ENCODE peak calls at places on chromosome 20, in four cellular contexts. L, K, D and Q are unnamed samples.
A peak's percentile ranks its signal among the peaks of the same experiment; 100 is the strongest.

GRCh38 chr20:32271620-32272019 is 5.8 kb upstream of the KIF3B start:
- DNase-seq in D (no peak), K (no peak), L (no peak), Q (no peak)

GRCh38 chr20:64092258-64093012 is 8.2 kb upstream of the LKAAEAR1 start:
- DNase-seq in K (no peak), D (no peak), L (no peak), Q (no peak)

GRCh38 chr20:22795897-22796296 is 211.5 kb upstream of the FOXA2 start:
- DNase-seq in D (peak; percentile 98), L (peak; percentile 98), K (no peak), Q (no peak)

GRCh38 chr20:24762791-24763350 is 186.2 kb upstream of the CST7 start:
- DNase-seq in K (no peak), L (no peak), D (no peak), Q (no peak)

GRCh38 chr20:6057704-6058103 is 3.8 kb upstream of the LRRN4 start:
- DNase-seq in D (no peak), L (no peak), K (no peak), Q (no peak)

GRCh38 chr20:21433329-21433890 is 36.1 kb upstream of the NKX2-4 start:
- DNase-seq in L (no peak), D (peak; percentile 14), K (no peak), Q (no peak)

GRCh38 chr20:63625771-63626423 is 1.0 kb downstream of the GMEB2 start:
- DNase-seq in D (peak; percentile 32), L (peak; percentile 15), K (peak; percentile 67), Q (peak; percentile 42)

GRCh38 chr20:35015863-35016193 is 60.2 kb downstream of the MYH7B start:
- DNase-seq in D (no peak), K (no peak), L (no peak), Q (no peak)

GRCh38 chr20:37882961-37883712 is 19.8 kb upstream of the VSTM2L start:
- DNase-seq in D (no peak), K (no peak), L (no peak), Q (no peak)

GRCh38 chr20:39676857-39677351 is 714.8 kb downstream of the DHX35 start:
- DNase-seq in D (peak; percentile 11), L (no peak), K (no peak), Q (no peak)

GRCh38 chr20:25191689-25192088 is 3.8 kb upstream of the ENTPD6 start:
- DNase-seq in K (peak; percentile 68), L (no peak), D (peak; percentile 27), Q (no peak)

GRCh38 chr20:59403962-59404314 is 103.5 kb downstream of the EDN3 start:
- DNase-seq in K (peak; percentile 37), D (no peak), L (no peak), Q (no peak)

GRCh38 chr20:38460040-38460623 is 12.5 kb upstream of the RALGAPB start:
- DNase-seq in K (peak; percentile 57), D (peak; percentile 92), L (peak; percentile 71), Q (peak; percentile 49)

GRCh38 chr20:64047968-64048401 is 1.5 kb downstream of the SOX18 start:
- DNase-seq in D (no peak), L (no peak), K (no peak), Q (peak; percentile 31)

GRCh38 chr20:50792708-50793574 is 1.9 kb upstream of the BCAS4 start:
- DNase-seq in L (peak; percentile 48), D (no peak), K (no peak), Q (no peak)

GRCh38 chr20:63351380-63351700 is 9.8 kb downstream of the CHRNA4 start:
- DNase-seq in D (no peak), L (no peak), K (no peak), Q (no peak)

GRCh38 chr20:8670900-8671229 is 398.0 kb upstream of the PLCB4 start:
- DNase-seq in D (peak; percentile 28), K (peak; percentile 49), L (no peak), Q (peak; percentile 42)

GRCh38 chr20:18360601-18361000 is 72.3 kb downstream of the ZNF133 start:
- DNase-seq in K (no peak), L (no peak), D (no peak), Q (no peak)

GRCh38 chr20:33684533-33685327 is 1.5 kb downstream of the E2F1 start:
- DNase-seq in K (peak; percentile 76), L (no peak), D (no peak), Q (peak; percentile 56)

GRCh38 chr20:47286681-47287080 is 69.8 kb downstream of the ZMYND8 start:
- DNase-seq in K (no peak), L (no peak), D (no peak), Q (no peak)
- H3K4me1 ChIP-seq in K (peaks cover 10% of the 10 kb centered on the region), L (no peaks in the 10 kb centered on the region), D (peaks cover 5% of the 10 kb centered on the region), Q (no peaks in the 10 kb centered on the region)

DNA sequence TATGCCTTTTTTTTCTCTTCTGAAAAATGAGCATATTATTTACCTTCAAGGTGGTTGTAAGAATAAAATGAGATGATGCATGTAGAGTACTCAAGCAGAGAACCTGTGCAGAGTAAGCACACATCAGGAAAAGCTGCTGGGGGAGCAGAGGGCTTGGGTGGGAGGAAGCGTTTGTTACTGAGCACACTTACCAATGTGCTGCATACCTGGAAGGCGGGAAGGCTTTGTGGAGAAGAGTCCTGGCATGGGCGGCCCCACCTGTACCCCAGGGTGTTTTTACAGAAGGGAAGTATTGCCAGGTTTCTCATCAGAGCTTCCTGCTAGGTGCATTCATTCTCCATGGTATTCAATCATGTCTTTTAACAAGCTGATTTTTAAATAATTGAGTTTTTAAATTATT is 52.9 kb downstream of the CSE1L start:
- DNase-seq in L (no peak), K (no peak), D (no peak), Q (no peak)
- H3K36me3 ChIP-seq in L (peaks cover 12% of the 10 kb centered on the region), K (peaks cover 57% of the 10 kb centered on the region), D (peaks cover 29% of the 10 kb centered on the region), Q (peaks cover 90% of the 10 kb centered on the region)

GRCh38 chr20:53929399-53929798 is 141.0 kb downstream of the BCAS1 start:
- DNase-seq in L (no peak), D (no peak), K (no peak), Q (no peak)

GRCh38 chr20:53925651-53926401 is 144.6 kb downstream of the BCAS1 start:
- DNase-seq in L (no peak), K (no peak), D (no peak), Q (no peak)

GRCh38 chr20:53927990-53928389 is 142.4 kb downstream of the BCAS1 start:
- DNase-seq in D (no peak), K (no peak), L (no peak), Q (no peak)

GRCh38 chr20:53923745-53924369 is 146.5 kb downstream of the BCAS1 start:
- DNase-seq in L (no peak), K (no peak), D (no peak), Q (no peak)

GRCh38 chr20:53926428-53927028 is 143.9 kb downstream of the BCAS1 start:
- DNase-seq in K (no peak), L (peak; percentile 65), D (peak; percentile 94), Q (no peak)
- H3K4me1 ChIP-seq in K (no peaks in the 10 kb centered on the region), L (peaks cover 10% of the 10 kb centered on the region), D (peaks cover 6% of the 10 kb centered on the region), Q (no peaks in the 10 kb centered on the region)

DNA sequence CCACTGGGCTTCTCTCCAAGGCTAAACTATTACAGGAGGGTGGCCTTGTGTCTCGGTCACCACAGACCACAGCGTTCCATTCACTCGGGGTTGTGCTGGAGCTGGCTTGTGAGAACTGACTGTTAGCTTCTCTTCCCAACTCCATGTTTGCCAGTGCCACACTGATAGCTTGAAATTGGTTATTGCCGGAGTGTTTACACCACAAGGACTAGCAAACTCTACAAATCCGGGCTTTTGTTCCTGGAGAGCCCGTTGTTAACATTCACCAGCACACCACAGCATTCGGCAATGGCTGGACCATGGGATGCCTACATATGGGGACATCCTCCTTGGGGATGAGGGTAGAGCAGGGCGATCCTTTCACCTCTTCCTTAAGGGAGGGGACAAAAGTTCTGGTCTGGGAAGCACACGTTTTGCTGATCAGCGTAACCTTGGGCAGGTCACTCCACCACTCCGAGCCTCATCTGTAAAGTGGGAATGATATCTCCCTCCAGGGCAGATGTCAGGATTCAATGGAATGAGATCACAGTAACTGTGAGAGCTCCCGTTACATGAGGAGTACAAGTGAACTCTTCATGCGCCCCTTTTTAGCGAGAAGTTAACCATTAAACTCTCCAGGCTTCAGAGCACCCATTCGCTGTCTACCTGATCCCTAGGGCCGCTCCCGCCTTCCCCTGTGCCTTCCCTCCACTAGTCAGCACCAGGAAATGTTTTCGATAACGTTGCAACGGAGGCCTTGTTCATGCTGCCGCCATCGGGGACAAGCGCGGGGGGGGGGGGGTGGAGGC is 41.7 kb upstream of the TTPAL start:
- DNase-seq in K (no peak), L (no peak), D (no peak), Q (no peak)
- H3K36me3 ChIP-seq in K (no peaks in the 10 kb centered on the region), L (no peaks in the 10 kb centered on the region), D (no peaks in the 10 kb centered on the region), Q (no peaks in the 10 kb centered on the region)

GRCh38 chr20:41149679-41150131 is 12.4 kb downstream of the PLCG1 start:
- DNase-seq in L (peak; percentile 35), D (peak; percentile 12), K (no peak), Q (no peak)
- H3K4me1 ChIP-seq in L (peaks cover 3% of the 10 kb centered on the region), D (no peaks in the 10 kb centered on the region), K (peaks cover 29% of the 10 kb centered on the region), Q (no peaks in the 10 kb centered on the region)

DNA sequence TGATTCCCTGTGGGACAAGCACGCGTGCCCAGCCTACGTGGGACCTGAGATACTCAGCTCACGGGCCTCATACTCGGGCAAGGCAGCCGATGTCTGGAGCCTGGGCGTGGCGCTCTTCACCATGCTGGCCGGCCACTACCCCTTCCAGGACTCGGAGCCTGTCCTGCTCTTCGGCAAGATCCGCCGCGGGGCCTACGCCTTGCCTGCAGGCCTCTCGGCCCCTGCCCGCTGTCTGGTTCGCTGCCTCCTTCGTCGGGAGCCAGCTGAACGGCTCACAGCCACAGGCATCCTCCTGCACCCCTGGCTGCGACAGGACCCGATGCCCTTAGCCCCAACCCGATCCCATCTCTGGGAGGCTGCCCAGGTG is 11.9 kb upstream of the RBCK1 start:
- DNase-seq in K (no peak), D (no peak), L (no peak), Q (no peak)
- H3K36me3 ChIP-seq in K (peaks cover 22% of the 10 kb centered on the region), D (no peaks in the 10 kb centered on the region), L (peaks cover 18% of the 10 kb centered on the region), Q (no peaks in the 10 kb centered on the region)

DNA sequence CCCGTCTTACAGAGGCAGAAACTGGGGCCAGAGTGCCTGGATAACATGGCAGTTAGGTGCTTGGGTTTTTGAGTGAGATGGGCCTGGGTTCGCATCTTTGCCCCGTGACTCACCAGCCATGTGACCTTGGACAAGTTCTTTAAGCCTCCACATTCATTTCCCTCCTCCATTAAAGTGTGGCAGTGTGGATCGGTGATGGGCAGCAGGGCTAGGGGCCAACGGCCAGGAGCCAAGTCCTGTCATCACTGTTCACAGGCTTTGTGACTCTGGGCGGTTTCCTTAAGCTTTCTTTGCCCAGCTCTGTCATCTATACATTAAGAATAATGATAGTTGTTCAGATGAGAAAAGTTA is 85.5 kb upstream of the PMEPA1 start:
- DNase-seq in L (peak; percentile 13), D (peak; percentile 32), K (no peak), Q (no peak)
- H3K4me1 ChIP-seq in L (no peaks in the 10 kb centered on the region), D (no peaks in the 10 kb centered on the region), K (peaks cover 2% of the 10 kb centered on the region), Q (peaks cover 6% of the 10 kb centered on the region)

GRCh38 chr20:47335251-47336012 is 21.1 kb downstream of the ZMYND8 start:
- DNase-seq in L (no peak), K (no peak), D (no peak), Q (no peak)
- H3K36me3 ChIP-seq in L (peaks cover 1% of the 10 kb centered on the region), K (peaks cover 23% of the 10 kb centered on the region), D (no peaks in the 10 kb centered on the region), Q (peaks cover 47% of the 10 kb centered on the region)

GRCh38 chr20:40685349-40685748 is 3.7 kb downstream of the MAFB start:
- DNase-seq in L (no peak), K (no peak), D (no peak), Q (no peak)

GRCh38 chr20:40686893-40687292 is 2.1 kb downstream of the MAFB start:
- DNase-seq in K (no peak), D (no peak), L (no peak), Q (no peak)

GRCh38 chr20:40687384-40688128 is 1.5 kb downstream of the MAFB start:
- DNase-seq in L (peak; percentile 34), K (peak; percentile 67), D (peak; percentile 45), Q (peak; percentile 29)

GRCh38 chr20:40688129-40689099 is 622 bp downstream of the MAFB start:
- DNase-seq in D (no peak), L (peak; percentile 47), K (peak; percentile 50), Q (no peak)

GRCh38 chr20:40686434-40686882 is 2.6 kb downstream of the MAFB start:
- DNase-seq in K (no peak), L (no peak), D (no peak), Q (no peak)
- H3K4me1 ChIP-seq in K (peaks cover 11% of the 10 kb centered on the region), L (no peaks in the 10 kb centered on the region), D (peaks cover 10% of the 10 kb centered on the region), Q (no peaks in the 10 kb centered on the region)